ENCODE peak calls at places on chromosomes 11 and 22, in four cellular contexts. One of them, this sample, is unnamed.

GRCh38 chr11:69815973-69816372 is 3.2 kb downstream of the FGF3 start:
- ATAC-seq in GM12878: no peak
- ATAC-seq in upper lobe of left lung: no peak
- ATAC-seq in K562: no peak
- ATAC-seq in this sample: no peak

GRCh38 chr22:36770946-36771340 is 5.0 kb downstream of the IFT27 start:
- ATAC-seq in K562: no peak
- ATAC-seq in upper lobe of left lung: no peak
- ATAC-seq in GM12878: no peak
- ATAC-seq in this sample: no peak

GRCh38 chr11:126519653-126520573 is 164.4 kb downstream of the ST3GAL4 start:
- ATAC-seq in GM12878: no peak
- ATAC-seq in K562: no peak
- ATAC-seq in upper lobe of left lung: no peak
- ATAC-seq in this sample: no peak

GRCh38 chr11:31761636-31762035 is 49.5 kb downstream of the PAX6 start:
- ATAC-seq in GM12878: no peak
- ATAC-seq in upper lobe of left lung: no peak
- ATAC-seq in K562: no peak
- ATAC-seq in this sample: no peak

GRCh38 chr11:131867457-131868257 is 497.2 kb downstream of the NTM start:
- ATAC-seq in GM12878: peak
- ATAC-seq in upper lobe of left lung: peak
- ATAC-seq in K562: no peak
- ATAC-seq in this sample: no peak

GRCh38 chr11:77024745-77025144 is 9.5 kb upstream of the B3GNT6 start:
- ATAC-seq in K562: no peak
- ATAC-seq in GM12878: peak
- ATAC-seq in upper lobe of left lung: no peak
- ATAC-seq in this sample: no peak

GRCh38 chr11:4030197-4030596 is 64.4 kb upstream of the RRM1 start:
- ATAC-seq in K562: no peak
- ATAC-seq in GM12878: no peak
- ATAC-seq in upper lobe of left lung: no peak
- ATAC-seq in this sample: no peak

GRCh38 chr11:2159536-2160413 is 1.2 kb downstream of the INS start:
- ATAC-seq in GM12878: no peak
- ATAC-seq in upper lobe of left lung: no peak
- ATAC-seq in K562: no peak
- ATAC-seq in this sample: no peak

GRCh38 chr11:74650498-74650897 is 58.1 kb downstream of the POLD3 start:
- ATAC-seq in upper lobe of left lung: peak
- ATAC-seq in K562: no peak
- ATAC-seq in GM12878: no peak
- ATAC-seq in this sample: peak

GRCh38 chr22:33848251-33848650 is 72.0 kb downstream of the LARGE1 start:
- ATAC-seq in upper lobe of left lung: no peak
- ATAC-seq in K562: no peak
- ATAC-seq in GM12878: no peak
- ATAC-seq in this sample: no peak

GRCh38 chr11:9201372-9202162 is 63.6 kb downstream of the DENND5A start:
- ATAC-seq in upper lobe of left lung: no peak
- ATAC-seq in GM12878: peak
- ATAC-seq in K562: no peak
- ATAC-seq in this sample: no peak

GRCh38 chr22:39234867-39235687 is 9.7 kb downstream of the PDGFB start:
- ATAC-seq in upper lobe of left lung: no peak
- ATAC-seq in K562: no peak
- ATAC-seq in GM12878: no peak
- ATAC-seq in this sample: peak

GRCh38 chr11:8262552-8263108 is 1.0 kb downstream of the LMO1 start:
- ATAC-seq in K562: no peak
- ATAC-seq in GM12878: peak
- ATAC-seq in upper lobe of left lung: peak
- ATAC-seq in this sample: peak

GRCh38 chr11:34050536-34050935 is 995 bp upstream of the CAPRIN1 start:
- ATAC-seq in upper lobe of left lung: no peak
- ATAC-seq in K562: no peak
- ATAC-seq in GM12878: no peak
- ATAC-seq in this sample: no peak

GRCh38 chr22:27137809-27138400 is 480.5 kb downstream of the MIAT start:
- ATAC-seq in upper lobe of left lung: peak
- ATAC-seq in K562: no peak
- ATAC-seq in GM12878: no peak
- ATAC-seq in this sample: no peak

GRCh38 chr11:94418123-94418770 is 17.0 kb upstream of the GPR83 start:
- ATAC-seq in K562: peak
- ATAC-seq in GM12878: peak
- ATAC-seq in upper lobe of left lung: no peak
- ATAC-seq in this sample: no peak

GRCh38 chr11:89355649-89356048 is 135.5 kb downstream of the NOX4 start:
- ATAC-seq in GM12878: no peak
- ATAC-seq in K562: no peak
- ATAC-seq in upper lobe of left lung: no peak
- ATAC-seq in this sample: no peak

GRCh38 chr22:29756341-29756740 is 10.5 kb downstream of the ZMAT5 start:
- ATAC-seq in upper lobe of left lung: no peak
- ATAC-seq in K562: no peak
- ATAC-seq in GM12878: no peak
- ATAC-seq in this sample: no peak

GRCh38 chr11:116787436-116787785 is 412 bp downstream of the ZPR1 start:
- ATAC-seq in GM12878: peak
- ATAC-seq in upper lobe of left lung: peak
- ATAC-seq in K562: peak
- ATAC-seq in this sample: no peak

GRCh38 chr11:17371614-17372013 is 16.8 kb downstream of the KCNJ11 start:
- ATAC-seq in upper lobe of left lung: no peak
- ATAC-seq in GM12878: no peak
- ATAC-seq in K562: peak
- ATAC-seq in this sample: no peak

GRCh38 chr11:122751298-122752070 is 86.8 kb upstream of the CRTAM start:
- ATAC-seq in upper lobe of left lung: no peak
- ATAC-seq in K562: no peak
- ATAC-seq in GM12878: no peak
- ATAC-seq in this sample: no peak

GRCh38 chr22:24819941-24820461 is 14.0 kb downstream of the SGSM1 start:
- ATAC-seq in GM12878: no peak
- ATAC-seq in K562: no peak
- ATAC-seq in upper lobe of left lung: peak
- ATAC-seq in this sample: peak

GRCh38 chr11:75872887-75873416 is 57.9 kb downstream of the UVRAG start:
- ATAC-seq in upper lobe of left lung: no peak
- ATAC-seq in K562: no peak
- ATAC-seq in GM12878: peak
- ATAC-seq in this sample: no peak

GRCh38 chr11:7538023-7538422 is 24.2 kb downstream of the PPFIBP2 start:
- ATAC-seq in K562: no peak
- ATAC-seq in GM12878: no peak
- ATAC-seq in upper lobe of left lung: peak
- ATAC-seq in this sample: peak

GRCh38 chr22:30742291-30743256 is 47.9 kb downstream of the OSBP2 start:
- ATAC-seq in GM12878: peak
- ATAC-seq in K562: no peak
- ATAC-seq in upper lobe of left lung: no peak
- ATAC-seq in this sample: no peak

GRCh38 chr22:46373838-46374662 is 38.5 kb downstream of the TRMU start:
- ATAC-seq in upper lobe of left lung: no peak
- ATAC-seq in GM12878: peak
- ATAC-seq in K562: no peak
- ATAC-seq in this sample: no peak

GRCh38 chr11:13256216-13256615 is 21.4 kb upstream of the BMAL1 start:
- ATAC-seq in K562: no peak
- ATAC-seq in upper lobe of left lung: no peak
- ATAC-seq in GM12878: no peak
- ATAC-seq in this sample: no peak

GRCh38 chr11:118876261-118876660 is 7.4 kb upstream of the CXCR5 start:
- ATAC-seq in GM12878: no peak
- ATAC-seq in upper lobe of left lung: no peak
- ATAC-seq in K562: no peak
- ATAC-seq in this sample: no peak

GRCh38 chr22:40404251-40405177 is 34.1 kb downstream of the SGSM3 start:
- ATAC-seq in upper lobe of left lung: no peak
- ATAC-seq in GM12878: no peak
- ATAC-seq in K562: no peak
- ATAC-seq in this sample: no peak

GRCh38 chr11:88266919-88267318 is 70.6 kb downstream of the CTSC start:
- ATAC-seq in upper lobe of left lung: no peak
- ATAC-seq in K562: no peak
- ATAC-seq in GM12878: peak
- ATAC-seq in this sample: no peak

GRCh38 chr11:70771099-70771885 is 373.0 kb downstream of the CTTN start:
- ATAC-seq in upper lobe of left lung: no peak
- ATAC-seq in GM12878: no peak
- ATAC-seq in K562: no peak
- ATAC-seq in this sample: no peak

GRCh38 chr11:68546555-68546954 is 86.0 kb downstream of the PPP6R3 start:
- ATAC-seq in K562: peak
- ATAC-seq in upper lobe of left lung: no peak
- ATAC-seq in GM12878: no peak
- ATAC-seq in this sample: no peak

GRCh38 chr11:68963779-68964178 is 17.0 kb downstream of the MRGPRD start:
- ATAC-seq in K562: no peak
- ATAC-seq in upper lobe of left lung: peak
- ATAC-seq in GM12878: no peak
- ATAC-seq in this sample: no peak

GRCh38 chr11:75421902-75422247 is 11.1 kb downstream of the KLHL35 start:
- ATAC-seq in GM12878: no peak
- ATAC-seq in K562: no peak
- ATAC-seq in upper lobe of left lung: no peak
- ATAC-seq in this sample: no peak

GRCh38 chr11:96002339-96002738 is 78.4 kb upstream of the MTMR2 start:
- ATAC-seq in upper lobe of left lung: no peak
- ATAC-seq in K562: no peak
- ATAC-seq in GM12878: no peak
- ATAC-seq in this sample: no peak

DNA sequence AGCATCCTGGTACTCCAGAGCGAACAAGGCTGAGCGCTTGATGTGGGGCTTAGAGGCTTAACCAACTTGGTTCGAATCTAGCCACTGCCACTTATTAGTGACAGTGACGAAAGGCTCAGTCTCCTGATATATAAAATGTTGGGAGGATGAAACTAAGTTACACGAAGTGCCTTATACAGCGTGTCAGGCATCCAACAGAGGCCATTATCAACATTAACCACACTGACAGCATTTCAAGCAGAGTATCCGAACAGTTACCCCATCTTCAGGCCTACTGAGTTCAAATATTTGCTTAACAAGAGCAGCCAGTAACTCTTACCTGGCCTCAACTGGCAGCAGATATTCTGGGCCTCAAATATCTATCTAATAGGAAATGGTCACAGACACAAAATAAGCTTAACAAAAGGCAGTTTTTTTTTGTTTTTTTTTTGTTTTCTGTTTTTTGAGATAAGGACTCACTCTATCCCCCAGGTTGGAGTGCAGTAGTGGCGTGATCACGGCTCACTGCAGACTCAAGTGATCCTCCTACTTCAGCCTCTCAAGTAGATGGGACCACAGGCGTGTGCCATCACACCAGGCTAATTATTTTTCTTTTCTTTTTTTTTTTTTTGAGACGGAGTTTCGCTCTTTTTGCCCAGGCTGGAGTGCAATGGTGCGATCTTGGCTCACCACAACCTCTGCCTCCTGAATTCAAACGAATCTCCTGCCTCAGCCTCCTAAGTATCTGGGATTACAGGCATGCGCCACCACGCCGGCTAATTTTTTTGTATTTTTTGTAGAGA is 2.9 kb downstream of the SERPIND1 start:
- ATAC-seq in GM12878: no peak
- ATAC-seq in K562: peak
- ATAC-seq in upper lobe of left lung: no peak
- ATAC-seq in this sample: no peak
- TF ChIP-seq POLR2AphosphoS5 in GM12878: no peak
- TF ChIP-seq POLR2AphosphoS5 in K562: no peak
- TF ChIP-seq POLR2AphosphoS5 in upper lobe of left lung: no peak
- TF ChIP-seq POLR2AphosphoS5 in this sample: no peak

GRCh38 chr11:124751741-124752470 is at the start of gene VSIG2:
- ATAC-seq in K562: no peak
- ATAC-seq in GM12878: no peak
- ATAC-seq in upper lobe of left lung: peak
- ATAC-seq in this sample: no peak
- TF ChIP-seq POLR2A in K562: no peak
- TF ChIP-seq POLR2A in GM12878: no peak
- TF ChIP-seq POLR2A in upper lobe of left lung: peak
- TF ChIP-seq POLR2A in this sample: no peak

DNA sequence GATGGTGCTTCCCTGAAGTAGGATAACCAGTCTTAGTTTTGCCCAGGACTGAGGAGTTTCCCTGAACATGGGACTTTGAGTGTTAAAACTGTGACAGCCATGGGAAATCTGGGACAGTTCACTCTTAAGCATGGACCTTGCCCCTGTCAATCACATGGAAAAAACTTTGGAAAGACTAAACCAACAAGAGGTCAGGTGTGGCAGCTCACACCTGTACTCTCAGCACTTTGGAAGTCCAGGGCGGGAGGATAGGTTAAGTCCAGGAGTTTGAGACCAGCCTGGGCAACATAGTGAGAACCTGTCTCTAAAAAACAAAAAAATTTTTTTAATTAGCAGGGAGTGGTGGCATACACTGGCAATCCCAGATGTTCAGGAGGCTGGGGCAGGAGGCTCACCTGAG is 3.3 kb upstream of the AMBRA1 start:
- ATAC-seq in upper lobe of left lung: no peak
- ATAC-seq in GM12878: no peak
- ATAC-seq in K562: no peak
- ATAC-seq in this sample: no peak
- TF ChIP-seq CTCF in upper lobe of left lung: no peak
- TF ChIP-seq CTCF in GM12878: no peak
- TF ChIP-seq CTCF in K562: no peak
- TF ChIP-seq CTCF in this sample: no peak

GRCh38 chr22:44531487-44531886 is 33.5 kb upstream of the RTL6 start:
- ATAC-seq in K562: no peak
- ATAC-seq in GM12878: no peak
- ATAC-seq in upper lobe of left lung: no peak
- ATAC-seq in this sample: no peak
- TF ChIP-seq POLR2AphosphoS5 in K562: no peak
- TF ChIP-seq POLR2AphosphoS5 in GM12878: no peak
- TF ChIP-seq POLR2AphosphoS5 in upper lobe of left lung: no peak
- TF ChIP-seq POLR2AphosphoS5 in this sample: no peak